ENCODE peak calls at places on chromosomes 2 and 18, in eight cellular contexts. One of them, this sample, is unnamed.

GRCh38 chr2:231780123-231780908 is 766 bp downstream of the PDE6D start:
- DNase-seq in lower leg skin: peak; percentile 14
- DNase-seq in sigmoid colon: peak; percentile 64
- DNase-seq in AG09309: no peak
- DNase-seq in astrocyte: peak; percentile 34
- DNase-seq in A549: no peak
- DNase-seq in fibroblast of lung: peak; percentile 40
- DNase-seq in body of pancreas: peak; percentile 17
- DNase-seq in this sample: no peak

GRCh38 chr2:84888401-84889276 is 7.8 kb upstream of the TRABD2A start:
- DNase-seq in lower leg skin: no peak
- DNase-seq in sigmoid colon: peak; percentile 61
- DNase-seq in AG09309: no peak
- DNase-seq in astrocyte: peak; percentile 76
- DNase-seq in A549: no peak
- DNase-seq in fibroblast of lung: peak; percentile 80
- DNase-seq in body of pancreas: no peak
- DNase-seq in this sample: no peak

GRCh38 chr2:21099281-21099907 is 24.4 kb upstream of the TDRD15 start:
- DNase-seq in lower leg skin: no peak
- DNase-seq in sigmoid colon: no peak
- DNase-seq in AG09309: no peak
- DNase-seq in astrocyte: no peak
- DNase-seq in A549: no peak
- DNase-seq in fibroblast of lung: no peak
- DNase-seq in body of pancreas: no peak
- DNase-seq in this sample: no peak

GRCh38 chr2:25822190-25823117 is 55.8 kb downstream of the ASXL2 start:
- DNase-seq in lower leg skin: no peak
- DNase-seq in sigmoid colon: peak; percentile 63
- DNase-seq in AG09309: no peak
- DNase-seq in astrocyte: peak; percentile 10
- DNase-seq in A549: peak; percentile 30
- DNase-seq in fibroblast of lung: peak; percentile 32
- DNase-seq in body of pancreas: peak; percentile 18
- DNase-seq in this sample: no peak

GRCh38 chr2:238097988-238098853 is 1.9 kb upstream of the ESPNL start:
- DNase-seq in lower leg skin: peak; percentile 33
- DNase-seq in sigmoid colon: no peak
- DNase-seq in AG09309: no peak
- DNase-seq in astrocyte: peak; percentile 7
- DNase-seq in A549: peak; percentile 84
- DNase-seq in fibroblast of lung: peak; percentile 23
- DNase-seq in body of pancreas: peak; percentile 66
- DNase-seq in this sample: peak; percentile 6

GRCh38 chr2:235573331-235574221 is 79.7 kb downstream of the AGAP1 start:
- DNase-seq in lower leg skin: no peak
- DNase-seq in sigmoid colon: no peak
- DNase-seq in AG09309: no peak
- DNase-seq in astrocyte: no peak
- DNase-seq in A549: no peak
- DNase-seq in fibroblast of lung: no peak
- DNase-seq in body of pancreas: peak; percentile 23
- DNase-seq in this sample: no peak

GRCh38 chr2:1807167-1807566 is 62.9 kb upstream of the PXDN start:
- DNase-seq in lower leg skin: no peak
- DNase-seq in sigmoid colon: peak; percentile 54
- DNase-seq in AG09309: no peak
- DNase-seq in astrocyte: no peak
- DNase-seq in A549: no peak
- DNase-seq in fibroblast of lung: no peak
- DNase-seq in body of pancreas: no peak
- DNase-seq in this sample: no peak

GRCh38 chr2:131475831-131476230 is at the start of gene TUBA3D:
- DNase-seq in lower leg skin: no peak
- DNase-seq in sigmoid colon: no peak
- DNase-seq in AG09309: no peak
- DNase-seq in astrocyte: no peak
- DNase-seq in A549: no peak
- DNase-seq in fibroblast of lung: no peak
- DNase-seq in body of pancreas: no peak
- DNase-seq in this sample: no peak

GRCh38 chr2:11080253-11081115 is 74.8 kb upstream of the SLC66A3 start:
- DNase-seq in lower leg skin: peak; percentile 8
- DNase-seq in sigmoid colon: no peak
- DNase-seq in AG09309: no peak
- DNase-seq in astrocyte: no peak
- DNase-seq in A549: no peak
- DNase-seq in fibroblast of lung: no peak
- DNase-seq in body of pancreas: no peak
- DNase-seq in this sample: no peak

GRCh38 chr2:146982393-146982846 is 862.4 kb upstream of the ACVR2A start:
- DNase-seq in lower leg skin: peak; percentile 71
- DNase-seq in sigmoid colon: peak; percentile 82
- DNase-seq in AG09309: peak; percentile 59
- DNase-seq in astrocyte: peak; percentile 94
- DNase-seq in A549: no peak
- DNase-seq in fibroblast of lung: peak; percentile 94
- DNase-seq in body of pancreas: no peak
- DNase-seq in this sample: no peak

GRCh38 chr2:205717999-205718398 is 35.7 kb downstream of the NRP2 start:
- DNase-seq in lower leg skin: no peak
- DNase-seq in sigmoid colon: no peak
- DNase-seq in AG09309: no peak
- DNase-seq in astrocyte: no peak
- DNase-seq in A549: no peak
- DNase-seq in fibroblast of lung: no peak
- DNase-seq in body of pancreas: no peak
- DNase-seq in this sample: no peak

GRCh38 chr2:393711-394696 is 106.1 kb upstream of the ALKAL2 start:
- DNase-seq in lower leg skin: no peak
- DNase-seq in sigmoid colon: no peak
- DNase-seq in AG09309: no peak
- DNase-seq in astrocyte: peak; percentile 66
- DNase-seq in A549: peak; percentile 53
- DNase-seq in fibroblast of lung: peak; percentile 80
- DNase-seq in body of pancreas: no peak
- DNase-seq in this sample: no peak

GRCh38 chr2:229783108-229783721 is 68.9 kb upstream of the DNER start:
- DNase-seq in lower leg skin: no peak
- DNase-seq in sigmoid colon: no peak
- DNase-seq in AG09309: no peak
- DNase-seq in astrocyte: no peak
- DNase-seq in A549: no peak
- DNase-seq in fibroblast of lung: no peak
- DNase-seq in body of pancreas: no peak
- DNase-seq in this sample: no peak

GRCh38 chr2:216350214-216350789 is 22.0 kb downstream of the MARCHF4 start:
- DNase-seq in lower leg skin: no peak
- DNase-seq in sigmoid colon: no peak
- DNase-seq in AG09309: no peak
- DNase-seq in astrocyte: peak; percentile 45
- DNase-seq in A549: peak; percentile 29
- DNase-seq in fibroblast of lung: peak; percentile 64
- DNase-seq in body of pancreas: no peak
- DNase-seq in this sample: no peak

GRCh38 chr18:12598181-12598921 is 59.6 kb downstream of the SPIRE1 start:
- DNase-seq in lower leg skin: no peak
- DNase-seq in sigmoid colon: no peak
- DNase-seq in AG09309: no peak
- DNase-seq in astrocyte: peak; percentile 43
- DNase-seq in A549: no peak
- DNase-seq in fibroblast of lung: peak; percentile 61
- DNase-seq in body of pancreas: no peak
- DNase-seq in this sample: no peak

GRCh38 chr2:45623120-45623519 is 12.1 kb upstream of the SRBD1 start:
- DNase-seq in lower leg skin: no peak
- DNase-seq in sigmoid colon: no peak
- DNase-seq in AG09309: no peak
- DNase-seq in astrocyte: no peak
- DNase-seq in A549: no peak
- DNase-seq in fibroblast of lung: no peak
- DNase-seq in body of pancreas: no peak
- DNase-seq in this sample: no peak

GRCh38 chr2:157394928-157395327 is 49.0 kb downstream of the CYTIP start:
- DNase-seq in lower leg skin: no peak
- DNase-seq in sigmoid colon: no peak
- DNase-seq in AG09309: no peak
- DNase-seq in astrocyte: no peak
- DNase-seq in A549: no peak
- DNase-seq in fibroblast of lung: no peak
- DNase-seq in body of pancreas: no peak
- DNase-seq in this sample: no peak

GRCh38 chr2:101474752-101475384 is at the start of gene RFX8:
- DNase-seq in lower leg skin: peak; percentile 35
- DNase-seq in sigmoid colon: no peak
- DNase-seq in AG09309: peak; percentile 93
- DNase-seq in astrocyte: peak; percentile 91
- DNase-seq in A549: no peak
- DNase-seq in fibroblast of lung: peak; percentile 95
- DNase-seq in body of pancreas: no peak
- DNase-seq in this sample: no peak

GRCh38 chr2:216775043-216775453 is 79.7 kb upstream of the IGFBP5 start:
- DNase-seq in lower leg skin: no peak
- DNase-seq in sigmoid colon: peak; percentile 74
- DNase-seq in AG09309: peak; percentile 86
- DNase-seq in astrocyte: peak; percentile 99
- DNase-seq in A549: peak; percentile 46
- DNase-seq in fibroblast of lung: peak; percentile 99
- DNase-seq in body of pancreas: peak; percentile 14
- DNase-seq in this sample: peak; percentile 86

GRCh38 chr2:28709101-28709500 is 42.5 kb upstream of the PPP1CB start:
- DNase-seq in lower leg skin: no peak
- DNase-seq in sigmoid colon: no peak
- DNase-seq in AG09309: no peak
- DNase-seq in astrocyte: no peak
- DNase-seq in A549: peak; percentile 12
- DNase-seq in fibroblast of lung: no peak
- DNase-seq in body of pancreas: no peak
- DNase-seq in this sample: no peak

GRCh38 chr2:1872602-1873183 is 128.4 kb upstream of the PXDN start:
- DNase-seq in lower leg skin: no peak
- DNase-seq in sigmoid colon: no peak
- DNase-seq in AG09309: no peak
- DNase-seq in astrocyte: no peak
- DNase-seq in A549: no peak
- DNase-seq in fibroblast of lung: no peak
- DNase-seq in body of pancreas: no peak
- DNase-seq in this sample: no peak

GRCh38 chr18:69659142-69659651 is 258.5 kb downstream of the DOK6 start:
- DNase-seq in lower leg skin: no peak
- DNase-seq in sigmoid colon: no peak
- DNase-seq in AG09309: no peak
- DNase-seq in astrocyte: no peak
- DNase-seq in A549: no peak
- DNase-seq in fibroblast of lung: no peak
- DNase-seq in body of pancreas: no peak
- DNase-seq in this sample: no peak

GRCh38 chr2:146239392-146240135 is 1605.3 kb upstream of the ACVR2A start:
- DNase-seq in lower leg skin: no peak
- DNase-seq in sigmoid colon: no peak
- DNase-seq in AG09309: peak; percentile 62
- DNase-seq in astrocyte: peak; percentile 89
- DNase-seq in A549: no peak
- DNase-seq in fibroblast of lung: peak; percentile 90
- DNase-seq in body of pancreas: no peak
- DNase-seq in this sample: no peak

GRCh38 chr18:36374262-36374661 is 76.7 kb downstream of the FHOD3 start:
- DNase-seq in lower leg skin: no peak
- DNase-seq in sigmoid colon: no peak
- DNase-seq in AG09309: no peak
- DNase-seq in astrocyte: no peak
- DNase-seq in A549: no peak
- DNase-seq in fibroblast of lung: peak; percentile 34
- DNase-seq in body of pancreas: no peak
- DNase-seq in this sample: no peak

GRCh38 chr2:64876137-64876647 is 113.0 kb upstream of the SLC1A4 start:
- DNase-seq in lower leg skin: peak; percentile 62
- DNase-seq in sigmoid colon: no peak
- DNase-seq in AG09309: peak; percentile 46
- DNase-seq in astrocyte: peak; percentile 88
- DNase-seq in A549: peak; percentile 80
- DNase-seq in fibroblast of lung: peak; percentile 90
- DNase-seq in body of pancreas: no peak
- DNase-seq in this sample: peak; percentile 87

GRCh38 chr18:77262655-77263470 is 13.2 kb downstream of the GALR1 start:
- DNase-seq in lower leg skin: no peak
- DNase-seq in sigmoid colon: no peak
- DNase-seq in AG09309: no peak
- DNase-seq in astrocyte: no peak
- DNase-seq in A549: peak; percentile 38
- DNase-seq in fibroblast of lung: no peak
- DNase-seq in body of pancreas: no peak
- DNase-seq in this sample: no peak

GRCh38 chr2:216315817-216316603 is 56.3 kb downstream of the MARCHF4 start:
- DNase-seq in lower leg skin: no peak
- DNase-seq in sigmoid colon: no peak
- DNase-seq in AG09309: no peak
- DNase-seq in astrocyte: peak; percentile 72
- DNase-seq in A549: peak; percentile 83
- DNase-seq in fibroblast of lung: peak; percentile 78
- DNase-seq in body of pancreas: no peak
- DNase-seq in this sample: peak; percentile 61

GRCh38 chr2:201707753-201708152 is 9.3 kb upstream of the MPP4 start:
- DNase-seq in lower leg skin: no peak
- DNase-seq in sigmoid colon: no peak
- DNase-seq in AG09309: peak; percentile 51
- DNase-seq in astrocyte: peak; percentile 38
- DNase-seq in A549: peak; percentile 9
- DNase-seq in fibroblast of lung: peak; percentile 62
- DNase-seq in body of pancreas: no peak
- DNase-seq in this sample: no peak
- TF ChIP-seq CTCF in lower leg skin: no peak
- TF ChIP-seq CTCF in sigmoid colon: no peak
- TF ChIP-seq CTCF in AG09309: peak; percentile 65
- TF ChIP-seq CTCF in astrocyte: no peak
- TF ChIP-seq CTCF in A549: peak; percentile 19
- TF ChIP-seq CTCF in fibroblast of lung: peak; percentile 44
- TF ChIP-seq CTCF in body of pancreas: no peak
- TF ChIP-seq CTCF in this sample: peak; percentile 5

GRCh38 chr2:15630121-15630957 is 38.7 kb downstream of the DDX1 start:
- DNase-seq in lower leg skin: no peak
- DNase-seq in sigmoid colon: no peak
- DNase-seq in AG09309: no peak
- DNase-seq in astrocyte: peak; percentile 18
- DNase-seq in A549: no peak
- DNase-seq in fibroblast of lung: peak; percentile 25
- DNase-seq in body of pancreas: no peak
- DNase-seq in this sample: no peak
- H3K4me3 ChIP-seq in lower leg skin: no peak overlapping the region
- H3K4me3 ChIP-seq in sigmoid colon: no peak overlapping the region
- H3K4me3 ChIP-seq in AG09309: no peak overlapping the region
- H3K4me3 ChIP-seq in astrocyte: no peak overlapping the region
- H3K4me3 ChIP-seq in A549: no peak overlapping the region
- H3K4me3 ChIP-seq in fibroblast of lung: no peak overlapping the region
- H3K4me3 ChIP-seq in body of pancreas: no peak overlapping the region
- H3K4me3 ChIP-seq in this sample: no peak overlapping the region

GRCh38 chr18:25433590-25433989 is 81.6 kb upstream of the ZNF521 start:
- DNase-seq in lower leg skin: no peak
- DNase-seq in sigmoid colon: no peak
- DNase-seq in AG09309: no peak
- DNase-seq in astrocyte: no peak
- DNase-seq in A549: no peak
- DNase-seq in fibroblast of lung: no peak
- DNase-seq in body of pancreas: no peak
- DNase-seq in this sample: no peak
- TF ChIP-seq CTCF in lower leg skin: no peak
- TF ChIP-seq CTCF in sigmoid colon: no peak
- TF ChIP-seq CTCF in AG09309: no peak
- TF ChIP-seq CTCF in astrocyte: no peak
- TF ChIP-seq CTCF in A549: no peak
- TF ChIP-seq CTCF in fibroblast of lung: no peak
- TF ChIP-seq CTCF in body of pancreas: no peak
- TF ChIP-seq CTCF in this sample: no peak

GRCh38 chr2:219496247-219496646 is 2.4 kb upstream of the GMPPA start:
- DNase-seq in lower leg skin: no peak
- DNase-seq in sigmoid colon: no peak
- DNase-seq in AG09309: no peak
- DNase-seq in astrocyte: no peak
- DNase-seq in A549: no peak
- DNase-seq in fibroblast of lung: no peak
- DNase-seq in body of pancreas: no peak
- DNase-seq in this sample: no peak
- H3K4me3 ChIP-seq in lower leg skin: no peak overlapping the region
- H3K4me3 ChIP-seq in sigmoid colon: peak overlapping the region; percentile 62
- H3K4me3 ChIP-seq in AG09309: no peak overlapping the region
- H3K4me3 ChIP-seq in astrocyte: no peak overlapping the region
- H3K4me3 ChIP-seq in A549: no peak overlapping the region
- H3K4me3 ChIP-seq in fibroblast of lung: no peak overlapping the region
- H3K4me3 ChIP-seq in body of pancreas: no peak overlapping the region
- H3K4me3 ChIP-seq in this sample: no peak overlapping the region

This sample was measured in retinal pigment epithelial cell.